ENCODE peak calls at places on chromosomes 4 and X, in eight cellular contexts. T, R, Z, P, Y, N, W and J are unnamed samples.

GRCh38 chr4:6224725-6225124 is 24.4 kb upstream of the JAKMIP1 start:
- DNase-seq in W (no peak), Z (no peak), Y (no peak), R (no peak), P (no peak), T (no peak), N (no peak), J (no peak)

GRCh38 chrX:97267376-97267775 is 383.7 kb downstream of the RPA4 start:
- DNase-seq in Y (no peak), Z (no peak), R (peak; percentile 9), P (no peak), W (no peak), T (no peak), N (no peak), J (no peak)

GRCh38 chr4:128682942-128683666 is 126.4 kb upstream of the JADE1 start:
- DNase-seq in W (no peak), T (no peak), Y (no peak), Z (no peak), R (no peak), N (no peak), P (no peak), J (no peak)

GRCh38 chrX:19863237-19864223 is 23.9 kb downstream of the SH3KBP1 start:
- DNase-seq in W (no peak), P (no peak), Z (no peak), Y (no peak), R (peak; percentile 29), N (no peak), T (no peak), J (no peak)

GRCh38 chrX:57817302-57817701 is 93.0 kb downstream of the ZXDA start:
- DNase-seq in Y (no peak), P (no peak), N (no peak), W (no peak), Z (no peak), R (no peak), T (no peak), J (no peak)

GRCh38 chr4:169412046-169412445 is 141.3 kb upstream of the SH3RF1 start:
- DNase-seq in P (no peak), R (no peak), Y (no peak), Z (no peak), W (no peak), N (no peak), T (no peak), J (no peak)

GRCh38 chrX:10109695-10110094 is 47.1 kb upstream of the CLCN4 start:
- DNase-seq in T (no peak), Y (no peak), P (no peak), R (no peak), Z (no peak), W (no peak), N (no peak), J (peak; percentile 64)

GRCh38 chrX:42290608-42291007 is 367.3 kb upstream of the CASK start:
- DNase-seq in Y (no peak), P (no peak), Z (peak; percentile 6), T (no peak), W (no peak), R (peak; percentile 0), N (no peak), J (no peak)

GRCh38 chr4:184792950-184793555 is 32.7 kb downstream of the ACSL1 start:
- DNase-seq in N (no peak), T (no peak), W (no peak), R (peak; percentile 96), Z (peak; percentile 63), P (no peak), Y (no peak), J (peak; percentile 37)

GRCh38 chr4:119656986-119657635 is 28.5 kb upstream of the PDE5A start:
- DNase-seq in P (no peak), Z (peak; percentile 13), T (no peak), Y (no peak), N (no peak), W (no peak), R (peak; percentile 69), J (no peak)

GRCh38 chrX:18561020-18561419 is 110.9 kb downstream of the RS1 start:
- DNase-seq in R (no peak), N (no peak), P (no peak), T (no peak), Z (no peak), W (no peak), Y (no peak), J (no peak)

GRCh38 chr4:159160242-159160641 is 57.4 kb downstream of the RAPGEF2 start:
- DNase-seq in N (no peak), T (no peak), P (no peak), W (peak; percentile 3), Y (no peak), R (no peak), Z (no peak), J (no peak)

GRCh38 chr4:109441858-109442480 is 8.4 kb downstream of the SEC24B start:
- DNase-seq in N (no peak), Y (no peak), P (no peak), Z (no peak), W (no peak), R (peak; percentile 19), T (no peak), J (no peak)

GRCh38 chr4:185711764-185712163 is 100.2 kb downstream of the SORBS2 start:
- DNase-seq in Y (no peak), Z (no peak), N (no peak), R (peak; percentile 8), W (no peak), P (no peak), T (no peak), J (no peak)

GRCh38 chrX:49042581-49043219 is 457 bp downstream of the TFE3 start:
- DNase-seq in Z (no peak), N (no peak), R (no peak), P (no peak), Y (no peak), T (no peak), W (no peak), J (no peak)

GRCh38 chrX:36844857-36845256 is 163.3 kb upstream of the FAM47C start:
- DNase-seq in T (no peak), P (no peak), Z (no peak), R (no peak), W (no peak), Y (no peak), N (no peak), J (no peak)

GRCh38 chrX:153554519-153555167 is 37.2 kb downstream of the ATP2B3 start:
- DNase-seq in P (peak; percentile 65), N (peak; percentile 41), T (peak; percentile 71), Y (peak; percentile 75), Z (peak; percentile 24), R (peak; percentile 31), W (peak; percentile 62), J (peak; percentile 72)

GRCh38 chrX:115344885-115345653 is 55.6 kb downstream of the LUZP4 start:
- DNase-seq in W (peak; percentile 62), R (peak; percentile 95), Z (peak; percentile 29), P (peak; percentile 66), N (peak; percentile 68), Y (no peak), T (peak; percentile 64), J (peak; percentile 74)

GRCh38 chr4:43456383-43456782 is 563.9 kb downstream of the GRXCR1 start:
- DNase-seq in T (no peak), Z (no peak), Y (no peak), P (no peak), W (no peak), R (peak; percentile 81), N (no peak), J (no peak)

GRCh38 chr4:98260579-98261290 is 449 bp upstream of the RAP1GDS1 start:
- DNase-seq in P (peak; percentile 95), Y (peak; percentile 90), T (peak; percentile 93), W (peak; percentile 82), R (peak; percentile 96), N (peak; percentile 89), Z (peak; percentile 89), J (peak; percentile 96)
- TF ChIP-seq POLR2A in P (peak; percentile 98), Y (peak; percentile 71), T (peak; percentile 85), W (peak; percentile 78), R (peak; percentile 91), N (peak; percentile 93), Z (peak; percentile 86), J (peak; percentile 76)

GRCh38 chr4:78320353-78320935 is 231.1 kb upstream of the ANXA3 start:
- DNase-seq in R (no peak), N (no peak), W (no peak), Y (no peak), Z (no peak), P (no peak), T (no peak), J (no peak)
- TF ChIP-seq POLR2A in R (no peak), N (no peak), W (no peak), Y (no peak), Z (no peak), P (no peak), T (no peak), J (no peak)

GRCh38 chr4:83114576-83114975 is at the start of gene PLAC8:
- DNase-seq in N (no peak), P (no peak), W (no peak), Z (no peak), T (no peak), R (no peak), Y (peak; percentile 29), J (no peak)
- TF ChIP-seq POLR2A in N (no peak), P (no peak), W (no peak), Z (no peak), T (no peak), R (no peak), Y (peak; percentile 78), J (no peak)

GRCh38 chr4:121693450-121693849 is 3.3 kb downstream of the ANXA5 start:
- DNase-seq in Z (no peak), R (peak; percentile 37), W (no peak), N (no peak), P (no peak), Y (no peak), T (no peak), J (no peak)

GRCh38 chr4:121696140-121696640 is 590 bp downstream of the ANXA5 start:
- DNase-seq in T (peak; percentile 60), N (peak; percentile 79), P (peak; percentile 70), W (no peak), R (peak; percentile 85), Z (no peak), Y (no peak), J (peak; percentile 86)

GRCh38 chr4:121698119-121698732 is 1.4 kb upstream of the ANXA5 start:
- DNase-seq in Y (no peak), T (no peak), R (no peak), Z (no peak), P (no peak), N (no peak), W (no peak), J (no peak)

GRCh38 chr4:121697626-121698025 is 846 bp upstream of the ANXA5 start:
- DNase-seq in Z (no peak), T (no peak), N (no peak), Y (no peak), W (no peak), R (no peak), P (no peak), J (no peak)

DNA sequence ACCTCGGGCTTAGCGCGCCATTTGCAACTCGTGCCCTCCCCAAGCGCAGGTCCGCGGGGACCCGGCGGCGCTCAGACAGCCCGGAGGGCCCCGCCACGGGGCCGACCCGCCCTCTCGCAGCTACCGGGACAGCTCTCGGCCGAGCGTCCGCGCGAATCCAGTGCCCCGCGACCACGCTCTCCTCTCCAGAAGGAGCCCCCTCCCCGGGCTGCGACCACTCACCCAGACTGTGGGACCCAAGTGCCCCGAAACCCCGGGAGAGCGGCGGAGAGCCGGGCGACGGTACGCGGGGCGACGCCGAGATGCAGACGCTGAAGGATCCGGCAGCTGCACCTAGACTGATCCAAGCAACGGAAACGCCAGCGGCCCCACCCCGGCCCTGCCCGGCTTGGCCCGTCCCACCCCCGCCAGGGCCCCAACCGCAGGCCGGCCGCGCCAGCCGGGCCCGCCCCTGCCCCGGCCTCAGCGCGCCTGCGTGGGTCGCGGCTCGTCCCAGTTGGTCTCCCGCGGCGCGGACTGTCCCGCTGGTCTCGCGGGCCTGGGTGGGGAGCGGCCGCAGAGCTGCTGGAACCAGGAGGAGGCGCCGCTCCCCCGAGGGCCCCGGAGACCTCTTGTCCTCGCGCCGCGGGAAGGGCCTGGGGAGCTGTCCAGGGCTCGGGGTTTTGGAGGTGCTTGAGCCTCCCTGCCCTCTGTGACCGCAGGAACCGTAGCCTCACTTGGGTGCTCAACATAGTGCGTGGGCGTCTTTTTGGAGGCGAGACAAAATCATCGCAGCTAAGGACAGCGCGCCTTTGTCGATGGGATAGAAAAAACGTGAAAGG is at the start of gene ANXA5:
- DNase-seq in R (peak; percentile 88), P (peak; percentile 86), W (peak; percentile 42), N (peak; percentile 68), T (peak; percentile 84), Z (peak; percentile 59), Y (peak; percentile 53), J (peak; percentile 91)
- TF ChIP-seq POLR2A in R (peak; percentile 96), P (peak; percentile 92), W (peak; percentile 64), N (peak; percentile 82), T (no peak), Z (peak; percentile 87), Y (peak; percentile 38), J (no peak)